ENCODE peak calls at places on chromosomes 4 and X, in nine cellular contexts. D is stimulated activated CD4-positive, alpha-beta T cell treated with anti-CD3 and anti-CD28 coated beads, Interleukin-15, amount 100 ng/mL, for 1 hour; K is GM20000; U is effector CD4-positive, alpha-beta T cell; V is cardiac muscle cell; B is IMR-90; O is H4; Y is psoas muscle; J is iPS-NIHi11. R is an unnamed sample.

GRCh38 chr4:174091130-174091529 is 192.3 kb downstream of the FBXO8 start:
- DNase-seq in K (no peak), Y (no peak), U (no peak), J (no peak), B (no peak), O (no peak), D (no peak), V (no peak), R (no peak)

GRCh38 chr4:40916880-40917279 is 167.1 kb downstream of the NSUN7 start:
- DNase-seq in K (peak), D (peak), O (peak), V (peak), Y (peak), B (no peak), U (no peak), J (peak), R (no peak)

GRCh38 chr4:187071896-187072295 is 348.2 kb upstream of the FAT1 start:
- DNase-seq in D (no peak), O (no peak), V (no peak), U (no peak), Y (no peak), K (no peak), J (no peak), B (no peak), R (no peak)

GRCh38 chr4:104749062-104749461 is 254.4 kb upstream of the CXXC4 start:
- DNase-seq in V (no peak), K (no peak), O (peak), Y (no peak), B (no peak), U (no peak), D (no peak), J (no peak), R (no peak)

GRCh38 chr4:57270350-57270749 is 160.2 kb upstream of the IGFBP7 start:
- DNase-seq in J (no peak), K (no peak), V (peak), B (no peak), Y (peak), D (no peak), O (no peak), U (no peak), R (no peak)

GRCh38 chr4:1720163-1720983 is 750 bp downstream of the TMEM129 start:
- DNase-seq in J (peak), V (peak), Y (peak), O (peak), U (peak), B (peak), K (peak), D (no peak), R (no peak)

GRCh38 chr4:159296061-159296460 is 193.2 kb downstream of the RAPGEF2 start:
- DNase-seq in D (no peak), O (peak), U (no peak), V (no peak), B (peak), Y (no peak), J (no peak), K (no peak), R (no peak)

GRCh38 chr4:87342872-87343271 is 20.2 kb upstream of the HSD17B13 start:
- DNase-seq in B (no peak), O (no peak), K (no peak), Y (no peak), J (no peak), V (no peak), U (no peak), D (no peak), R (no peak)

GRCh38 chr4:85787133-85787532 is 312.2 kb downstream of the ARHGAP24 start:
- DNase-seq in J (no peak), U (no peak), B (peak), V (peak), O (peak), D (no peak), Y (no peak), K (no peak), R (no peak)

GRCh38 chr4:53185853-53186590 is 179.8 kb downstream of the SCFD2 start:
- DNase-seq in V (peak), J (no peak), B (peak), Y (no peak), U (no peak), O (no peak), K (no peak), D (no peak), R (no peak)

GRCh38 chr4:72295966-72296557 is 264.3 kb downstream of the NPFFR2 start:
- DNase-seq in K (peak), V (peak), B (peak), O (peak), D (no peak), Y (no peak), U (no peak), J (peak), R (peak)

GRCh38 chrX:39692796-39693195 is 405.0 kb downstream of the BCOR start:
- DNase-seq in Y (no peak), J (no peak), O (no peak), K (no peak), B (no peak), V (no peak), U (no peak), D (no peak), R (peak)

GRCh38 chrX:24266996-24267395 is 46.9 kb downstream of the SUPT20HL2 start:
- DNase-seq in B (peak), O (no peak), K (no peak), D (no peak), V (no peak), U (no peak), J (no peak), Y (no peak), R (no peak)

GRCh38 chrX:53882331-53882730 is 161.9 kb downstream of the PHF8 start:
- DNase-seq in B (peak), D (no peak), K (no peak), J (no peak), U (no peak), Y (no peak), O (peak), V (peak), R (peak)

GRCh38 chr4:1794809-1795303 is 1.8 kb downstream of the FGFR3 start:
- DNase-seq in D (no peak), O (no peak), J (peak), U (no peak), K (no peak), B (no peak), Y (no peak), V (no peak), R (no peak)

GRCh38 chr4:97646997-97647396 is 496.3 kb downstream of the STPG2 start:
- DNase-seq in B (no peak), K (no peak), O (no peak), D (no peak), U (no peak), Y (no peak), J (no peak), V (peak), R (no peak)

GRCh38 chr4:7029212-7029611 is 14.0 kb upstream of the TADA2B start:
- DNase-seq in D (no peak), Y (peak), O (no peak), U (no peak), K (no peak), J (no peak), V (no peak), B (no peak), R (no peak)

GRCh38 chr4:22552802-22553201 is 36.9 kb upstream of the ADGRA3 start:
- DNase-seq in J (peak), O (peak), D (no peak), K (no peak), Y (no peak), U (no peak), V (no peak), B (no peak), R (no peak)

GRCh38 chr4:13484749-13485345 is 707 bp upstream of the RAB28 start:
- DNase-seq in O (peak), B (peak), K (no peak), V (peak), D (no peak), Y (no peak), U (no peak), J (no peak), R (peak)

GRCh38 chrX:65582450-65583082 is 48.0 kb upstream of the LAS1L start:
- DNase-seq in V (no peak), J (peak), K (no peak), B (no peak), Y (no peak), D (no peak), O (no peak), U (no peak), R (no peak)

GRCh38 chr4:2258091-2259035 is 3.5 kb downstream of the MXD4 start:
- DNase-seq in D (no peak), J (peak), O (no peak), K (no peak), U (peak), Y (peak), V (no peak), B (no peak), R (no peak)

GRCh38 chr4:106032851-106033286 is 137.6 kb downstream of the NPNT start:
- DNase-seq in K (no peak), O (peak), B (no peak), J (no peak), V (peak), U (no peak), D (no peak), Y (no peak), R (peak)

GRCh38 chr4:100188829-100189228 is 1.4 kb downstream of the DDIT4L start:
- DNase-seq in K (no peak), B (no peak), O (no peak), V (no peak), Y (peak), D (no peak), J (no peak), U (no peak), R (peak)

R was measured in SW480.